ENCODE peak calls at places on chromosomes 16 and 17, in five cellular contexts. K, A, L, H and S are unnamed samples.

GRCh38 chr17:4945944-4946280 is 2.4 kb downstream of the PFN1 start:
- DNase-seq in H (no peak), L (no peak), A (no peak), K (peak; percentile 5), S (no peak)

GRCh38 chr17:694239-694638 is 20.4 kb downstream of the VPS53 start:
- DNase-seq in L (no peak), H (no peak), A (no peak), K (no peak), S (no peak)

GRCh38 chr17:28147026-28147425 is 104.5 kb downstream of the NLK start:
- DNase-seq in K (no peak), A (no peak), H (no peak), L (no peak), S (peak; percentile 36)

GRCh38 chr16:22732959-22733358 is 81.0 kb upstream of the HS3ST2 start:
- DNase-seq in A (no peak), K (no peak), L (no peak), H (no peak), S (no peak)

GRCh38 chr16:87778476-87778829 is 12.7 kb upstream of the KLHDC4 start:
- DNase-seq in K (no peak), A (no peak), H (no peak), L (no peak), S (no peak)

GRCh38 chr16:22634913-22635312 is 124.2 kb downstream of the NPIPB5 start:
- DNase-seq in K (no peak), L (no peak), A (no peak), H (no peak), S (no peak)

GRCh38 chr17:16936536-16937310 is 35.2 kb downstream of the TNFRSF13B start:
- DNase-seq in K (no peak), A (no peak), H (no peak), L (no peak), S (no peak)

GRCh38 chr17:64411999-64412771 is 21.5 kb upstream of the PECAM1 start:
- DNase-seq in H (no peak), A (peak; percentile 70), K (peak; percentile 81), L (no peak), S (no peak)

GRCh38 chr16:56912746-56913703 is 18.9 kb upstream of the HERPUD1 start:
- DNase-seq in H (no peak), L (no peak), A (no peak), K (peak; percentile 61), S (no peak)

GRCh38 chr17:7856081-7856791 is 1.1 kb downstream of the NAA38 start:
- DNase-seq in A (peak; percentile 25), L (peak; percentile 45), H (no peak), K (peak; percentile 91), S (no peak)

GRCh38 chr17:39152134-39152884 is 872 bp upstream of the PLXDC1 start:
- DNase-seq in L (no peak), H (no peak), K (peak; percentile 64), A (no peak), S (no peak)

GRCh38 chr17:61399131-61400057 is at the start of gene TBX2:
- DNase-seq in L (peak; percentile 72), A (no peak), K (peak; percentile 96), H (no peak), S (no peak)

GRCh38 chr17:45149037-45149668 is 878 bp downstream of the HEXIM1 start:
- DNase-seq in H (peak; percentile 36), K (peak; percentile 95), L (peak; percentile 76), A (peak; percentile 71), S (peak; percentile 25)

GRCh38 chr17:40515491-40516041 is 14.1 kb upstream of the TNS4 start:
- DNase-seq in H (no peak), K (no peak), A (peak; percentile 45), L (no peak), S (no peak)

GRCh38 chr16:668519-669171 is 713 bp downstream of the RHOT2 start:
- DNase-seq in H (no peak), K (no peak), A (no peak), L (no peak), S (no peak)

GRCh38 chr17:679491-679890 is 35.1 kb downstream of the VPS53 start:
- DNase-seq in H (no peak), A (no peak), L (no peak), K (no peak), S (no peak)

GRCh38 chr17:46020023-46020735 is 21.1 kb downstream of the STH start:
- DNase-seq in H (no peak), A (peak; percentile 22), L (no peak), K (no peak), S (no peak)

GRCh38 chr17:69357701-69358100 is 30.8 kb upstream of the ABCA5 start:
- DNase-seq in K (no peak), H (no peak), A (no peak), L (peak; percentile 23), S (no peak)

GRCh38 chr17:43641416-43641815 is 20.3 kb downstream of the MEOX1 start:
- DNase-seq in K (peak; percentile 62), H (no peak), L (no peak), A (no peak), S (no peak)

GRCh38 chr17:14198013-14198412 is 38.6 kb downstream of the CDRT15 start:
- DNase-seq in L (no peak), H (no peak), A (no peak), K (peak; percentile 68), S (no peak)

GRCh38 chr16:51133130-51133529 is 17.9 kb downstream of the SALL1 start:
- DNase-seq in H (no peak), K (peak; percentile 69), L (no peak), A (no peak), S (no peak)

GRCh38 chr17:47776330-47777197 is 43.5 kb downstream of the TBX21 start:
- DNase-seq in L (peak; percentile 46), A (peak; percentile 31), K (no peak), H (no peak), S (no peak)

GRCh38 chr17:39740357-39741111 is 2.8 kb downstream of the GRB7 start:
- DNase-seq in K (peak; percentile 56), H (no peak), A (no peak), L (no peak), S (no peak)

GRCh38 chr17:48023408-48024148 is 14.0 kb downstream of the COPZ2 start:
- DNase-seq in H (no peak), K (peak; percentile 94), L (peak; percentile 69), A (peak; percentile 47), S (peak; percentile 65)

GRCh38 chr16:20763461-20764232 is at the start of gene ACSM3:
- DNase-seq in H (no peak), L (peak; percentile 93), A (peak; percentile 82), K (peak; percentile 53), S (no peak)

GRCh38 chr17:44900894-44901293 is 1.6 kb upstream of the EFTUD2 start:
- DNase-seq in A (no peak), H (no peak), L (no peak), K (peak; percentile 17), S (no peak)

GRCh38 chr17:70517808-70518207 is 348.5 kb downstream of the KCNJ2 start:
- DNase-seq in H (no peak), A (no peak), K (no peak), L (no peak), S (no peak)

GRCh38 chr17:48611681-48612455 is 1.1 kb upstream of the HOXB7 start:
- DNase-seq in L (no peak), K (no peak), H (no peak), A (no peak), S (peak; percentile 63)

GRCh38 chr17:48804936-48805411 is 12.1 kb downstream of the TTLL6 start:
- DNase-seq in K (peak; percentile 74), H (peak; percentile 46), A (peak; percentile 57), L (peak; percentile 63), S (no peak)

GRCh38 chr17:47273245-47273644 is 19.6 kb downstream of the ITGB3 start:
- DNase-seq in L (no peak), A (no peak), K (no peak), H (no peak), S (no peak)

GRCh38 chr17:51397361-51398127 is 137.2 kb downstream of the UTP18 start:
- DNase-seq in K (no peak), H (no peak), A (no peak), L (no peak), S (no peak)

GRCh38 chr17:27569257-27569722 is 61.7 kb upstream of the LGALS9 start:
- DNase-seq in K (peak; percentile 74), H (no peak), L (no peak), A (no peak), S (no peak)

GRCh38 chr17:64653985-64654355 is 8.1 kb downstream of the SMURF2 start:
- DNase-seq in H (no peak), A (no peak), L (no peak), K (no peak), S (no peak)

GRCh38 chr16:4498546-4499195 is 22.5 kb downstream of the HMOX2 start:
- DNase-seq in L (no peak), H (no peak), K (no peak), A (no peak), S (no peak)